ENCODE peak calls at places on chromosomes 5 and 9, in nine cellular contexts. One of them, this sample, is unnamed.

GRCh38 chr5:178588769-178589168 is 1.4 kb downstream of the COL23A1 start:
- DNase-seq in MV-4-11: no peak
- DNase-seq in OCI-M1: no peak
- DNase-seq in NCI-H774: no peak
- DNase-seq in AG09319: no peak
- DNase-seq in activated CD4-positive, alpha-beta T cell treated with anti-CD3 and anti-CD28 coated beads, Interleukin-2, amount 50 U/mL, for 24 hours: no peak
- DNase-seq in mammary epithelial cell: no peak
- DNase-seq in CD8-positive, alpha-beta memory T cell: no peak
- DNase-seq in OCI-LY7: no peak
- DNase-seq in this sample: no peak

GRCh38 chr5:53956632-53957031 is 353.7 kb downstream of the ARL15 start:
- DNase-seq in AG09319: no peak
- DNase-seq in NCI-H774: no peak
- DNase-seq in CD8-positive, alpha-beta memory T cell: no peak
- DNase-seq in activated CD4-positive, alpha-beta T cell treated with anti-CD3 and anti-CD28 coated beads, Interleukin-2, amount 50 U/mL, for 24 hours: no peak
- DNase-seq in OCI-M1: peak
- DNase-seq in MV-4-11: no peak
- DNase-seq in OCI-LY7: no peak
- DNase-seq in mammary epithelial cell: no peak
- DNase-seq in this sample: no peak

GRCh38 chr5:54229041-54229780 is 81.2 kb downstream of the ARL15 start:
- DNase-seq in AG09319: peak
- DNase-seq in mammary epithelial cell: peak
- DNase-seq in NCI-H774: peak
- DNase-seq in MV-4-11: peak
- DNase-seq in OCI-M1: peak
- DNase-seq in OCI-LY7: peak
- DNase-seq in CD8-positive, alpha-beta memory T cell: peak
- DNase-seq in activated CD4-positive, alpha-beta T cell treated with anti-CD3 and anti-CD28 coated beads, Interleukin-2, amount 50 U/mL, for 24 hours: peak
- DNase-seq in this sample: peak

GRCh38 chr9:120478208-120478607 is 101.8 kb downstream of the CDK5RAP2 start:
- DNase-seq in OCI-M1: no peak
- DNase-seq in CD8-positive, alpha-beta memory T cell: no peak
- DNase-seq in OCI-LY7: no peak
- DNase-seq in AG09319: no peak
- DNase-seq in activated CD4-positive, alpha-beta T cell treated with anti-CD3 and anti-CD28 coated beads, Interleukin-2, amount 50 U/mL, for 24 hours: no peak
- DNase-seq in NCI-H774: no peak
- DNase-seq in MV-4-11: peak
- DNase-seq in mammary epithelial cell: no peak
- DNase-seq in this sample: no peak

GRCh38 chr5:174425271-174425963 is 299.0 kb upstream of the MSX2 start:
- DNase-seq in MV-4-11: no peak
- DNase-seq in mammary epithelial cell: peak
- DNase-seq in CD8-positive, alpha-beta memory T cell: no peak
- DNase-seq in activated CD4-positive, alpha-beta T cell treated with anti-CD3 and anti-CD28 coated beads, Interleukin-2, amount 50 U/mL, for 24 hours: no peak
- DNase-seq in NCI-H774: no peak
- DNase-seq in OCI-LY7: no peak
- DNase-seq in OCI-M1: peak
- DNase-seq in AG09319: no peak
- DNase-seq in this sample: no peak

GRCh38 chr9:35385042-35385441 is 104.9 kb upstream of the RUSC2 start:
- DNase-seq in OCI-M1: no peak
- DNase-seq in AG09319: peak
- DNase-seq in mammary epithelial cell: peak
- DNase-seq in OCI-LY7: no peak
- DNase-seq in activated CD4-positive, alpha-beta T cell treated with anti-CD3 and anti-CD28 coated beads, Interleukin-2, amount 50 U/mL, for 24 hours: no peak
- DNase-seq in MV-4-11: no peak
- DNase-seq in NCI-H774: no peak
- DNase-seq in CD8-positive, alpha-beta memory T cell: no peak
- DNase-seq in this sample: peak

GRCh38 chr5:74624501-74624900 is 16.0 kb downstream of the ENC1 start:
- DNase-seq in NCI-H774: no peak
- DNase-seq in activated CD4-positive, alpha-beta T cell treated with anti-CD3 and anti-CD28 coated beads, Interleukin-2, amount 50 U/mL, for 24 hours: no peak
- DNase-seq in AG09319: no peak
- DNase-seq in mammary epithelial cell: peak
- DNase-seq in CD8-positive, alpha-beta memory T cell: no peak
- DNase-seq in OCI-M1: no peak
- DNase-seq in MV-4-11: no peak
- DNase-seq in OCI-LY7: no peak
- DNase-seq in this sample: no peak

GRCh38 chr5:27217160-27217956 is 179.0 kb upstream of the CDH9 start:
- DNase-seq in OCI-LY7: no peak
- DNase-seq in mammary epithelial cell: no peak
- DNase-seq in AG09319: no peak
- DNase-seq in CD8-positive, alpha-beta memory T cell: no peak
- DNase-seq in NCI-H774: no peak
- DNase-seq in MV-4-11: no peak
- DNase-seq in OCI-M1: no peak
- DNase-seq in activated CD4-positive, alpha-beta T cell treated with anti-CD3 and anti-CD28 coated beads, Interleukin-2, amount 50 U/mL, for 24 hours: no peak
- DNase-seq in this sample: no peak

GRCh38 chr9:16705121-16705604 is 165.3 kb downstream of the BNC2 start:
- DNase-seq in OCI-M1: no peak
- DNase-seq in mammary epithelial cell: peak
- DNase-seq in OCI-LY7: no peak
- DNase-seq in CD8-positive, alpha-beta memory T cell: no peak
- DNase-seq in AG09319: peak
- DNase-seq in NCI-H774: no peak
- DNase-seq in MV-4-11: no peak
- DNase-seq in activated CD4-positive, alpha-beta T cell treated with anti-CD3 and anti-CD28 coated beads, Interleukin-2, amount 50 U/mL, for 24 hours: no peak
- DNase-seq in this sample: peak